ENCODE peak calls at places on chromosome 4, in nine cellular contexts. O is endothelial cell of umbilical vein, Y is body of pancreas, S is heart left ventricle, B is ovary, V is A549, P is transverse colon, H is testis, C is suprapubic skin. Q is an unnamed sample.

GRCh38 chr4:78704981-78705757 is 71.0 kb upstream of the BMP2K start:
- DNase-seq in P (no peak), O (no peak), H (peak; percentile 16), C (no peak), B (no peak), Y (no peak), V (peak; percentile 3), S (no peak), Q (peak; percentile 5)

GRCh38 chr4:69760455-69760854 is at the start of gene SULT1B1:
- DNase-seq in C (no peak), S (no peak), Y (no peak), O (peak; percentile 89), H (no peak), B (no peak), P (peak; percentile 73), V (no peak), Q (no peak)

GRCh38 chr4:158793021-158793420 is 24.2 kb downstream of the FNIP2 start:
- DNase-seq in S (no peak), P (no peak), H (no peak), C (no peak), Y (no peak), V (no peak), B (no peak), O (no peak), Q (no peak)

GRCh38 chr4:173258866-173259265 is 75.3 kb downstream of the HMGB2 start:
- DNase-seq in V (no peak), Y (no peak), P (no peak), S (no peak), H (no peak), B (no peak), O (no peak), C (no peak), Q (no peak)

GRCh38 chr4:95985791-95986190 is 145.9 kb downstream of the PDHA2 start:
- DNase-seq in S (no peak), C (no peak), O (no peak), Y (no peak), H (no peak), P (no peak), V (no peak), B (no peak), Q (no peak)

GRCh38 chr4:177127658-177128057 is 182.0 kb upstream of the NEIL3 start:
- DNase-seq in Y (no peak), C (no peak), S (no peak), P (no peak), O (peak; percentile 39), B (no peak), H (no peak), V (no peak), Q (no peak)

GRCh38 chr4:89000844-89001360 is 56.1 kb downstream of the FAM13A start:
- DNase-seq in P (no peak), H (no peak), V (peak; percentile 60), C (no peak), S (no peak), B (no peak), Y (peak; percentile 24), O (peak; percentile 72), Q (no peak)

GRCh38 chr4:108946237-108946636 is 183.4 kb upstream of the ETNPPL start:
- DNase-seq in P (no peak), V (no peak), B (no peak), H (no peak), C (no peak), Y (no peak), O (no peak), S (no peak), Q (no peak)

GRCh38 chr4:130053723-130054122 is 957.8 kb downstream of the C4orf33 start:
- DNase-seq in Y (no peak), P (no peak), O (no peak), V (no peak), H (no peak), C (no peak), B (no peak), S (no peak), Q (no peak)

GRCh38 chr4:146124023-146124680 is 51.4 kb upstream of the LSM6 start:
- DNase-seq in Y (no peak), B (no peak), V (no peak), P (no peak), H (no peak), O (no peak), S (no peak), C (no peak), Q (no peak)

GRCh38 chr4:155964016-155964891 is 10.6 kb upstream of the CTSO start:
- DNase-seq in O (no peak), V (no peak), S (no peak), B (no peak), Y (no peak), C (no peak), H (no peak), P (no peak), Q (no peak)

GRCh38 chr4:35459045-35459444 is 785.3 kb downstream of the ARAP2 start:
- DNase-seq in C (no peak), H (no peak), P (no peak), S (no peak), B (no peak), Y (no peak), O (no peak), V (no peak), Q (no peak)

GRCh38 chr4:80101086-80101767 is 28.2 kb upstream of the ANTXR2 start:
- DNase-seq in C (no peak), V (no peak), P (no peak), H (no peak), B (no peak), S (no peak), Y (no peak), O (peak; percentile 56), Q (no peak)
- TF ChIP-seq POLR2A in C (no peak), V (no peak), P (no peak), H (no peak), B (no peak), S (no peak), Y (no peak), O (no peak), Q (no peak)

GRCh38 chr4:56979674-56980073 is 978 bp downstream of the POLR2B start:
- DNase-seq in Y (peak; percentile 24), V (no peak), P (peak; percentile 31), C (no peak), O (peak; percentile 44), B (no peak), S (no peak), H (peak; percentile 30), Q (peak; percentile 23)

GRCh38 chr4:56976878-56977320 is 507 bp downstream of the NOA1 start:
- DNase-seq in C (no peak), Y (peak; percentile 78), O (peak; percentile 38), H (peak; percentile 55), V (peak; percentile 12), P (peak; percentile 76), B (no peak), S (no peak), Q (peak; percentile 76)

GRCh38 chr4:56976283-56976877 is 1.0 kb downstream of the NOA1 start:
- DNase-seq in P (no peak), S (peak; percentile 41), H (peak; percentile 25), O (peak; percentile 25), C (no peak), B (no peak), V (no peak), Y (no peak), Q (no peak)

GRCh38 chr4:56978750-56979303 is at the start of gene POLR2B:
- DNase-seq in O (peak; percentile 95), C (peak; percentile 97), B (peak; percentile 93), H (peak; percentile 97), Y (peak; percentile 94), P (peak; percentile 96), S (peak; percentile 95), V (peak; percentile 95), Q (peak; percentile 92)

DNA sequence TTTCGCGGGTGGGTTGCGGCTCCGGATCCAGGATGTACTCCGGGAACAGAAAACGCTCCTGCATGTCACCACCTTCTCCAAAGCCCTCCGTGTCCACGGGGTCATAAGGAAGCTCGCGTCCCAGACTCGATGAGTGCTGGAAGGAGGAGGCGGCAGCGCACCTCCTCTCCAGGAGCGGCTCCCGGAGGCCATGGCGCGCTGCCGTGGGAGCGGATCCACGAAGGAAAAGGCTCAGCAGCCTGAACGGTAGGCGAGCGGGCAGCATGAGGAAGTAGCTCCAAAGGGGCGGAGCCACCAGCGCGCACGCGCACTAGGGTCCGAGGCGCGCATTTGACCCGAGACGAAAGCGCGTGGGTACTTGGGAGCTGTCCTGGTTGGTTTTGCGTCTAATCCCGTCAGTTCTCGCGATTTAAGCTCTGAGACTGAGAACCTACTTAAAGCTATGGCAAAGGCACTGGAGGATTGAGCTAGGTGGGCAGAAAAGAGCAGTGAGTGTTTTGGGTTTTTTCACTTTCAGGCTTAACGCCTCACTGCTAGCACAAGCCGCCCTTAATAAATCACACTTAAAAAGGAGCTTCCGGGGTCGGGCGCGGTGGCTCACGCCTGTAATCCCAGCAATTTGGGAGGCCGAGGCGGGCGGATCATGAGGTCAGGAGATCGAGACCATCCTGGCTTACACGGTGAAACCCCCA is at the start of gene NOA1:
- DNase-seq in V (peak; percentile 98), C (peak; percentile 97), O (peak; percentile 100), H (peak; percentile 99), S (peak; percentile 98), Y (peak; percentile 99), B (peak; percentile 99), P (peak; percentile 99), Q (peak; percentile 99)
- H3K4me1 ChIP-seq in V (peaks cover 24% of the 10 kb centered on the region), C (peaks cover 56% of the 10 kb centered on the region), O (peaks cover 30% of the 10 kb centered on the region), H (peaks cover 16% of the 10 kb centered on the region), S (peaks cover 52% of the 10 kb centered on the region), Y (peaks cover 55% of the 10 kb centered on the region), B (peaks cover 20% of the 10 kb centered on the region), P (peaks cover 14% of the 10 kb centered on the region), Q (peaks cover 42% of the 10 kb centered on the region)

GRCh38 chr4:84456157-84456556 is 42.9 kb downstream of the NKX6-1 start:
- DNase-seq in H (no peak), S (no peak), O (no peak), C (no peak), V (no peak), P (no peak), Y (no peak), B (no peak), Q (no peak)

GRCh38 chr4:84455697-84456096 is 43.4 kb downstream of the NKX6-1 start:
- DNase-seq in S (no peak), B (no peak), Y (no peak), H (no peak), P (no peak), C (no peak), V (no peak), O (no peak), Q (no peak)

GRCh38 chr4:84451546-84451945 is 47.5 kb downstream of the NKX6-1 start:
- DNase-seq in C (no peak), S (no peak), P (no peak), V (peak; percentile 6), B (no peak), O (peak; percentile 4), Y (no peak), H (no peak), Q (no peak)
- TF ChIP-seq CTCF in C (no peak), S (no peak), P (peak; percentile 37), V (peak; percentile 46), B (no peak), O (peak; percentile 24), Y (peak; percentile 19), H (no peak), Q (peak; percentile 20)

DNA sequence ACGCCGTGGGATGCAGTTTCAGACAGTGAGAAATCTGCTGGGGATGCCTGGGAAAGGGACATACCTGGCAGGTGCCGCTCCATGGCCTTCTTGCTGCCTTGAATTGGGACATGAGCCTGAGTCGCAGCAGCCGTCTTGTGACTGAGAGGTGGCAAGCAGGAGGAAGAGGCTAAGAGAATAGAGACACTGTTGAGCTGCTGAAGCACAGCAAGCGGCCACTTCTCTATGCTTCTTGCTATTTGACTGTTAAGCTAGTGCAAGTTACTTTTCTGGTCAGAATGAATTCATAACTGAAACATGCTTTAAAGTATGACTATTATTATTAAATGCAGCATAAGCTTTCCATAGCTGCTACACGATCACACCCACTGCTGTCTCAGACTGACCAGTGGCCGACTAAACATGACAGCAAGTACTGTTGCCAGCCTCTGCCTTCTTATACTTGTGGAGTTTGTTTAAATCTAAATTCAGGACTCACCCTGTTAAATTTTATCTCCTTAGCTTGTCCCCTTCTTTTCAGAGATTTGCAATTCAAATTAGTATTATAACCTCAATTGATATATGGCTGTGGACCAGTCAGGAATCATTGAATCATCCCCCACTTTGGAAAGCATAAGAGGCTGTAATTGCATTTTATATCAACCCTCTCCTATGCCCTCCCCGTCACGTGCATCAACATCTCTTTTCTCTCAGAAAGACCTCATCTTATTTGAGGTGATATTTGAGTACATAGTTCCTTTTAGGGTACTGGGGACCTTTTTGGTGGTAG is 24.8 kb upstream of the ACSL1 start:
- DNase-seq in B (no peak), V (no peak), P (no peak), O (no peak), C (no peak), S (no peak), H (no peak), Y (no peak), Q (no peak)
- TF ChIP-seq POLR2A in B (no peak), V (no peak), P (no peak), O (no peak), C (no peak), S (no peak), H (no peak), Y (no peak), Q (no peak)

Q was measured in thyroid gland.